ENCODE peak calls at places on chromosome 15, in five cellular contexts. One of them, this sample, is unnamed.

GRCh38 chr15:68623301-68623892 is 44.6 kb downstream of the CORO2B start:
- DNase-seq in neural crest cell: no peak
- DNase-seq in frontal cortex: no peak
- DNase-seq in H7: no peak
- DNase-seq in Ammon's horn: peak
- DNase-seq in this sample: peak

GRCh38 chr15:92306662-92307061 is 87.0 kb upstream of the ST8SIA2 start:
- DNase-seq in neural crest cell: peak
- DNase-seq in frontal cortex: no peak
- DNase-seq in H7: peak
- DNase-seq in Ammon's horn: peak
- DNase-seq in this sample: no peak

GRCh38 chr15:70401709-70402108 is 304.0 kb upstream of the TLE3 start:
- DNase-seq in neural crest cell: no peak
- DNase-seq in frontal cortex: no peak
- DNase-seq in H7: no peak
- DNase-seq in Ammon's horn: no peak
- DNase-seq in this sample: no peak

GRCh38 chr15:38076806-38077205 is 142.4 kb downstream of the TMCO5A start:
- DNase-seq in neural crest cell: peak
- DNase-seq in frontal cortex: no peak
- DNase-seq in H7: peak
- DNase-seq in Ammon's horn: peak
- DNase-seq in this sample: peak

GRCh38 chr15:49424954-49425353 is 1.9 kb downstream of the FGF7 start:
- DNase-seq in neural crest cell: no peak
- DNase-seq in frontal cortex: no peak
- DNase-seq in H7: no peak
- DNase-seq in Ammon's horn: no peak
- DNase-seq in this sample: no peak

GRCh38 chr15:26864664-26865191 is 2.1 kb upstream of the GABRA5 start:
- DNase-seq in neural crest cell: peak
- DNase-seq in frontal cortex: peak
- DNase-seq in H7: peak
- DNase-seq in Ammon's horn: peak
- DNase-seq in this sample: no peak

GRCh38 chr15:99733268-99734039 is at the start of gene LYSMD4:
- DNase-seq in neural crest cell: peak
- DNase-seq in frontal cortex: peak
- DNase-seq in H7: peak
- DNase-seq in Ammon's horn: peak
- DNase-seq in this sample: peak

GRCh38 chr15:40146037-40146436 is 14.8 kb upstream of the BUB1B start:
- DNase-seq in neural crest cell: no peak
- DNase-seq in frontal cortex: no peak
- DNase-seq in H7: no peak
- DNase-seq in Ammon's horn: no peak
- DNase-seq in this sample: peak

GRCh38 chr15:40430271-40430805 is 10.4 kb upstream of the BAHD1 start:
- DNase-seq in neural crest cell: no peak
- DNase-seq in frontal cortex: no peak
- DNase-seq in H7: peak
- DNase-seq in Ammon's horn: no peak
- DNase-seq in this sample: no peak

GRCh38 chr15:78396976-78397375 is 41.0 kb upstream of the IREB2 start:
- DNase-seq in neural crest cell: no peak
- DNase-seq in frontal cortex: peak
- DNase-seq in H7: peak
- DNase-seq in Ammon's horn: peak
- DNase-seq in this sample: no peak

GRCh38 chr15:62549345-62549970 is 384.4 kb upstream of the C2CD4B start:
- DNase-seq in neural crest cell: peak
- DNase-seq in frontal cortex: no peak
- DNase-seq in H7: peak
- DNase-seq in Ammon's horn: no peak
- DNase-seq in this sample: no peak

GRCh38 chr15:80550219-80550909 is 144.7 kb upstream of the ABHD17C start:
- DNase-seq in neural crest cell: no peak
- DNase-seq in frontal cortex: no peak
- DNase-seq in H7: no peak
- DNase-seq in Ammon's horn: no peak
- DNase-seq in this sample: no peak

GRCh38 chr15:62394079-62394478 is 229.0 kb upstream of the C2CD4B start:
- DNase-seq in neural crest cell: no peak
- DNase-seq in frontal cortex: no peak
- DNase-seq in H7: no peak
- DNase-seq in Ammon's horn: no peak
- DNase-seq in this sample: no peak

GRCh38 chr15:40034186-40034946 is 4.6 kb downstream of the SRP14 start:
- DNase-seq in neural crest cell: no peak
- DNase-seq in frontal cortex: no peak
- DNase-seq in H7: no peak
- DNase-seq in Ammon's horn: no peak
- DNase-seq in this sample: no peak

GRCh38 chr15:62124953-62125263 is 40.2 kb downstream of the C2CD4B start:
- DNase-seq in neural crest cell: no peak
- DNase-seq in frontal cortex: no peak
- DNase-seq in H7: no peak
- DNase-seq in Ammon's horn: no peak
- DNase-seq in this sample: no peak

GRCh38 chr15:99986297-99987118 is 253.3 kb upstream of the LYSMD4 start:
- DNase-seq in neural crest cell: no peak
- DNase-seq in frontal cortex: no peak
- DNase-seq in H7: no peak
- DNase-seq in Ammon's horn: peak
- DNase-seq in this sample: no peak

GRCh38 chr15:25478313-25478712 is 39.5 kb upstream of the UBE3A start:
- DNase-seq in neural crest cell: no peak
- DNase-seq in frontal cortex: no peak
- DNase-seq in H7: no peak
- DNase-seq in Ammon's horn: no peak
- DNase-seq in this sample: no peak

GRCh38 chr15:36527512-36528162 is 51.8 kb upstream of the CDIN1 start:
- DNase-seq in neural crest cell: no peak
- DNase-seq in frontal cortex: no peak
- DNase-seq in H7: peak
- DNase-seq in Ammon's horn: no peak
- DNase-seq in this sample: no peak

GRCh38 chr15:40246496-40247275 is 7.8 kb downstream of the PAK6 start:
- DNase-seq in neural crest cell: no peak
- DNase-seq in frontal cortex: no peak
- DNase-seq in H7: peak
- DNase-seq in Ammon's horn: no peak
- DNase-seq in this sample: no peak

GRCh38 chr15:90046846-90047481 is 45.8 kb downstream of the ZNF710 start:
- DNase-seq in neural crest cell: no peak
- DNase-seq in frontal cortex: peak
- DNase-seq in H7: peak
- DNase-seq in Ammon's horn: no peak
- DNase-seq in this sample: no peak

GRCh38 chr15:94070341-94071275 is 160.8 kb upstream of the MCTP2 start:
- DNase-seq in neural crest cell: peak
- DNase-seq in frontal cortex: no peak
- DNase-seq in H7: no peak
- DNase-seq in Ammon's horn: peak
- DNase-seq in this sample: no peak

GRCh38 chr15:49313650-49314049 is 109.4 kb upstream of the FGF7 start:
- DNase-seq in neural crest cell: no peak
- DNase-seq in frontal cortex: no peak
- DNase-seq in H7: no peak
- DNase-seq in Ammon's horn: no peak
- DNase-seq in this sample: no peak

GRCh38 chr15:33699691-33700447 is 268.4 kb upstream of the CHRM5 start:
- DNase-seq in neural crest cell: no peak
- DNase-seq in frontal cortex: no peak
- DNase-seq in H7: peak
- DNase-seq in Ammon's horn: no peak
- DNase-seq in this sample: no peak

GRCh38 chr15:84955089-84955848 is 26.4 kb upstream of the PDE8A start:
- DNase-seq in neural crest cell: peak
- DNase-seq in frontal cortex: peak
- DNase-seq in H7: peak
- DNase-seq in Ammon's horn: peak
- DNase-seq in this sample: peak

GRCh38 chr15:90306560-90306959 is 41.1 kb downstream of the NGRN start:
- DNase-seq in neural crest cell: no peak
- DNase-seq in frontal cortex: no peak
- DNase-seq in H7: no peak
- DNase-seq in Ammon's horn: peak
- DNase-seq in this sample: no peak

GRCh38 chr15:40567111-40567510 is 2.0 kb upstream of the RPUSD2 start:
- DNase-seq in neural crest cell: no peak
- DNase-seq in frontal cortex: no peak
- DNase-seq in H7: peak
- DNase-seq in Ammon's horn: no peak
- DNase-seq in this sample: no peak

GRCh38 chr15:37099321-37100108 is 834 bp downstream of the MEIS2 start:
- DNase-seq in neural crest cell: no peak
- DNase-seq in frontal cortex: no peak
- DNase-seq in H7: peak
- DNase-seq in Ammon's horn: no peak
- DNase-seq in this sample: no peak

GRCh38 chr15:69666921-69667811 is 214.5 kb downstream of the RPLP1 start:
- DNase-seq in neural crest cell: no peak
- DNase-seq in frontal cortex: no peak
- DNase-seq in H7: peak
- DNase-seq in Ammon's horn: peak
- DNase-seq in this sample: no peak

GRCh38 chr15:63291507-63291906 is 14.1 kb downstream of the APH1B start:
- DNase-seq in neural crest cell: no peak
- DNase-seq in frontal cortex: no peak
- DNase-seq in H7: no peak
- DNase-seq in Ammon's horn: no peak
- DNase-seq in this sample: no peak

GRCh38 chr15:56215769-56216168 is 27.9 kb downstream of the RFX7 start:
- DNase-seq in neural crest cell: no peak
- DNase-seq in frontal cortex: no peak
- DNase-seq in H7: peak
- DNase-seq in Ammon's horn: no peak
- DNase-seq in this sample: no peak

GRCh38 chr15:63908986-63909385 is 75.2 kb upstream of the HERC1 start:
- DNase-seq in neural crest cell: no peak
- DNase-seq in frontal cortex: no peak
- DNase-seq in H7: no peak
- DNase-seq in Ammon's horn: no peak
- DNase-seq in this sample: no peak